ENCODE peak calls at places on chromosome X, in five cellular contexts. One of them, this sample, is unnamed.

GRCh38 chrX:133290076-133290475 is 71.9 kb upstream of the TFDP3 start:
- DNase-seq in HepG2: no peak
- DNase-seq in A549: no peak
- DNase-seq in endothelial cell of umbilical vein: no peak
- DNase-seq in GM12878: no peak
- DNase-seq in this sample: no peak

GRCh38 chrX:43654431-43655150 is 1.5 kb upstream of the MAOA start:
- DNase-seq in HepG2: peak
- DNase-seq in A549: peak
- DNase-seq in endothelial cell of umbilical vein: peak
- DNase-seq in GM12878: peak
- DNase-seq in this sample: peak

GRCh38 chrX:118211891-118212816 is 95.5 kb upstream of the KLHL13 start:
- DNase-seq in HepG2: no peak
- DNase-seq in A549: no peak
- DNase-seq in endothelial cell of umbilical vein: no peak
- DNase-seq in GM12878: no peak
- DNase-seq in this sample: peak

GRCh38 chrX:104668550-104668949 is 102.6 kb downstream of the IL1RAPL2 start:
- DNase-seq in HepG2: no peak
- DNase-seq in A549: peak
- DNase-seq in endothelial cell of umbilical vein: no peak
- DNase-seq in GM12878: no peak
- DNase-seq in this sample: peak

GRCh38 chrX:17564689-17565409 is 172.4 kb upstream of the SCML1 start:
- DNase-seq in HepG2: no peak
- DNase-seq in A549: no peak
- DNase-seq in endothelial cell of umbilical vein: no peak
- DNase-seq in GM12878: no peak
- DNase-seq in this sample: no peak

GRCh38 chrX:22922961-22923360 is 76.8 kb upstream of the DDX53 start:
- DNase-seq in HepG2: no peak
- DNase-seq in A549: no peak
- DNase-seq in endothelial cell of umbilical vein: no peak
- DNase-seq in GM12878: no peak
- DNase-seq in this sample: peak

GRCh38 chrX:38575888-38576287 is 14.5 kb downstream of the TSPAN7 start:
- DNase-seq in HepG2: no peak
- DNase-seq in A549: no peak
- DNase-seq in endothelial cell of umbilical vein: no peak
- DNase-seq in GM12878: no peak
- DNase-seq in this sample: no peak

GRCh38 chrX:27883468-27884092 is 75.8 kb downstream of the MAGEB10 start:
- DNase-seq in HepG2: no peak
- DNase-seq in A549: no peak
- DNase-seq in endothelial cell of umbilical vein: no peak
- DNase-seq in GM12878: no peak
- DNase-seq in this sample: no peak

GRCh38 chrX:42746606-42747005 is 31.4 kb downstream of the PPP1R2C start:
- DNase-seq in HepG2: no peak
- DNase-seq in A549: no peak
- DNase-seq in endothelial cell of umbilical vein: peak
- DNase-seq in GM12878: no peak
- DNase-seq in this sample: peak

GRCh38 chrX:107775000-107775733 is 420 bp downstream of the TSC22D3 start:
- DNase-seq in HepG2: no peak
- DNase-seq in A549: no peak
- DNase-seq in endothelial cell of umbilical vein: no peak
- DNase-seq in GM12878: no peak
- DNase-seq in this sample: no peak

GRCh38 chrX:153525451-153525850 is 8.0 kb downstream of the ATP2B3 start:
- DNase-seq in HepG2: no peak
- DNase-seq in A549: no peak
- DNase-seq in endothelial cell of umbilical vein: no peak
- DNase-seq in GM12878: no peak
- DNase-seq in this sample: no peak

GRCh38 chrX:139200793-139201192 is 329.7 kb upstream of the F9 start:
- DNase-seq in HepG2: no peak
- DNase-seq in A549: peak
- DNase-seq in endothelial cell of umbilical vein: no peak
- DNase-seq in GM12878: no peak
- DNase-seq in this sample: no peak

GRCh38 chrX:107687445-107687844 is 59.1 kb downstream of the PRPS1 start:
- DNase-seq in HepG2: no peak
- DNase-seq in A549: no peak
- DNase-seq in endothelial cell of umbilical vein: no peak
- DNase-seq in GM12878: no peak
- DNase-seq in this sample: no peak

GRCh38 chrX:100745806-100746537 is 14.1 kb upstream of the SYTL4 start:
- DNase-seq in HepG2: no peak
- DNase-seq in A549: no peak
- DNase-seq in endothelial cell of umbilical vein: peak
- DNase-seq in GM12878: no peak
- DNase-seq in this sample: no peak

GRCh38 chrX:120316587-120317283 is 5.5 kb upstream of the TMEM255A start:
- DNase-seq in HepG2: no peak
- DNase-seq in A549: no peak
- DNase-seq in endothelial cell of umbilical vein: no peak
- DNase-seq in GM12878: no peak
- DNase-seq in this sample: peak

GRCh38 chrX:145861818-145862217 is 44.2 kb downstream of the SLITRK2 start:
- DNase-seq in HepG2: no peak
- DNase-seq in A549: no peak
- DNase-seq in endothelial cell of umbilical vein: no peak
- DNase-seq in GM12878: no peak
- DNase-seq in this sample: no peak

GRCh38 chrX:16148896-16149295 is 18.4 kb upstream of the MAGEB17 start:
- DNase-seq in HepG2: no peak
- DNase-seq in A549: peak
- DNase-seq in endothelial cell of umbilical vein: no peak
- DNase-seq in GM12878: no peak
- DNase-seq in this sample: no peak

GRCh38 chrX:34848281-34848680 is 94.3 kb upstream of the FAM47B start:
- DNase-seq in HepG2: no peak
- DNase-seq in A549: no peak
- DNase-seq in endothelial cell of umbilical vein: no peak
- DNase-seq in GM12878: no peak
- DNase-seq in this sample: no peak

GRCh38 chrX:153861147-153861546 is 24.8 kb downstream of the L1CAM start:
- DNase-seq in HepG2: no peak
- DNase-seq in A549: no peak
- DNase-seq in endothelial cell of umbilical vein: no peak
- DNase-seq in GM12878: no peak
- DNase-seq in this sample: no peak

GRCh38 chrX:73214366-73215094 is at the start of gene NAP1L2:
- DNase-seq in HepG2: no peak
- DNase-seq in A549: peak
- DNase-seq in endothelial cell of umbilical vein: peak
- DNase-seq in GM12878: no peak
- DNase-seq in this sample: peak

GRCh38 chrX:630922-631496 is 418 bp downstream of the SHOX start:
- DNase-seq in HepG2: no peak
- DNase-seq in A549: peak
- DNase-seq in endothelial cell of umbilical vein: no peak
- DNase-seq in GM12878: no peak
- DNase-seq in this sample: no peak

GRCh38 chrX:98731821-98732220 is 1678.3 kb downstream of the PCDH19 start:
- DNase-seq in HepG2: no peak
- DNase-seq in A549: no peak
- DNase-seq in endothelial cell of umbilical vein: no peak
- DNase-seq in GM12878: no peak
- DNase-seq in this sample: no peak

DNA sequence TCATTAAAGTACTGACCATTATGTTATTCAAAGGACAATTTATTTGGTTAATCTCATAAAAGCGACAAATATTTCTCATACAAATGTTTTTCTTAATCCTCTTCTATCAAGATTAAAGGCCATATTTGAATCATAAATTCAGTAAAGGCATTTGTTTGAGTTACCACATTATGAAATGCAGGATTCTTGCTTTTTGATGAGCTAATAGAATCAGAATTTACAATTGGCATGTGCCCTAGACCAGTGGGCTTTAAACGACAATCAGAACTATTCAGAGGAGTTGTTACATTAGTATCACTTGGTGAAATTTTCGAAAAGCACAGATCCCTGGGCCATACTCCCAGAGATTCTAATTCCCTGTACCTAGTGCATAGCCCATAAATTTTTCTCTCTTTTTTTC is 55.3 kb downstream of the KLHL4 start:
- DNase-seq in HepG2: no peak
- DNase-seq in A549: no peak
- DNase-seq in endothelial cell of umbilical vein: no peak
- DNase-seq in GM12878: no peak
- DNase-seq in this sample: no peak
- H3K4me3 ChIP-seq in HepG2: no peak
- H3K4me3 ChIP-seq in A549: no peak
- H3K4me3 ChIP-seq in endothelial cell of umbilical vein: no peak
- H3K4me3 ChIP-seq in GM12878: no peak
- H3K4me3 ChIP-seq in this sample: no peak

GRCh38 chrX:7925867-7926472 is 1.2 kb downstream of the PNPLA4 start:
- DNase-seq in HepG2: peak
- DNase-seq in A549: peak
- DNase-seq in endothelial cell of umbilical vein: peak
- DNase-seq in GM12878: peak
- DNase-seq in this sample: peak
- TF ChIP-seq MAX in HepG2: no peak
- TF ChIP-seq MAX in A549: no peak
- TF ChIP-seq MAX in endothelial cell of umbilical vein: no peak
- TF ChIP-seq MAX in GM12878: no peak
- TF ChIP-seq MAX in this sample: peak

DNA sequence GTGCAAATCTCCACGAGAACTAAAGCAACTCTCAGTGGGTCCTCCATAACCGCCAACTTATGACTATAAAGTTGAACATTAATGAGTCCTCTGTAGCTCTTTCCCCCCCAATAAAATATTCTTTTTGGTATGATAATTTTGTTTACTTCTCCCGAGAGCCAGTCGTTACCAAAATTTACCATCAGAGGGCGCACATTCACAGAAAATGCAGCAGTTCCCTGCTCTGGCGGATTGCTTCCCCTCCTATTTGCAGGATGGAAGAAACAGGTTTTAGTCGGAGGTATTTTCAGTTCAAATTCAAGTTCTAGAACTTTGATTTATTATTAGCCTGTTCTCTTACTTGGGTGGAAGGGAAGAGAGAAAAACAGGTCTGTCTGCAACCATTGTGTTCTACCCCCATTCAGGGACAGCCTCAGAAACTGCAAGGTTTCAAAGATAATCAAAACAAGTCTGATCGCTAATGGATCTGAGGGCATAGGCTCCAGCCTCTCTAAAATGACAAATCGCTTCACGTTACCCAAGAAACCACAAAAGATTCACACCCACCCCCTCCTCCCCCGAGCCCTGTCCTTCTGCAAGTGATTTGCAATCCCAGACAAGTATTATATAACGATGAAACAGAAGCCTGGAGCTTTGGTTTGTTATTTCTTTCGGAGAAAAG is 263.7 kb upstream of the RPS6KA3 start:
- DNase-seq in HepG2: peak
- DNase-seq in A549: peak
- DNase-seq in endothelial cell of umbilical vein: peak
- DNase-seq in GM12878: peak
- DNase-seq in this sample: peak
- TF ChIP-seq MYC in HepG2: no peak
- TF ChIP-seq MYC in A549: no peak
- TF ChIP-seq MYC in endothelial cell of umbilical vein: no peak
- TF ChIP-seq MYC in GM12878: no peak
- TF ChIP-seq MYC in this sample: no peak

GRCh38 chrX:103275947-103276567 is 493 bp downstream of the TCEAL5 start:
- DNase-seq in HepG2: no peak
- DNase-seq in A549: no peak
- DNase-seq in endothelial cell of umbilical vein: no peak
- DNase-seq in GM12878: no peak
- DNase-seq in this sample: no peak
- H3K4me3 ChIP-seq in HepG2: no peak
- H3K4me3 ChIP-seq in A549: no peak
- H3K4me3 ChIP-seq in endothelial cell of umbilical vein: no peak
- H3K4me3 ChIP-seq in GM12878: no peak
- H3K4me3 ChIP-seq in this sample: no peak

GRCh38 chrX:96566856-96567255 is 117.8 kb upstream of the DIAPH2 start:
- DNase-seq in HepG2: no peak
- DNase-seq in A549: no peak
- DNase-seq in endothelial cell of umbilical vein: no peak
- DNase-seq in GM12878: no peak
- DNase-seq in this sample: no peak

GRCh38 chrX:96568088-96568487 is 116.6 kb upstream of the DIAPH2 start:
- DNase-seq in HepG2: no peak
- DNase-seq in A549: no peak
- DNase-seq in endothelial cell of umbilical vein: no peak
- DNase-seq in GM12878: no peak
- DNase-seq in this sample: peak

GRCh38 chrX:96563663-96564062 is 121.0 kb upstream of the DIAPH2 start:
- DNase-seq in HepG2: no peak
- DNase-seq in A549: peak
- DNase-seq in endothelial cell of umbilical vein: no peak
- DNase-seq in GM12878: no peak
- DNase-seq in this sample: no peak

GRCh38 chrX:96569034-96569433 is 115.6 kb upstream of the DIAPH2 start:
- DNase-seq in HepG2: no peak
- DNase-seq in A549: no peak
- DNase-seq in endothelial cell of umbilical vein: no peak
- DNase-seq in GM12878: no peak
- DNase-seq in this sample: no peak

GRCh38 chrX:96564595-96564994 is 120.0 kb upstream of the DIAPH2 start:
- DNase-seq in HepG2: no peak
- DNase-seq in A549: no peak
- DNase-seq in endothelial cell of umbilical vein: no peak
- DNase-seq in GM12878: no peak
- DNase-seq in this sample: no peak
- TF ChIP-seq MAX in HepG2: no peak
- TF ChIP-seq MAX in A549: no peak
- TF ChIP-seq MAX in endothelial cell of umbilical vein: no peak
- TF ChIP-seq MAX in GM12878: no peak
- TF ChIP-seq MAX in this sample: no peak

This sample was measured in NB4.